ENCODE peak calls at places on chromosome 12, in eight cellular contexts. S is SK-N-SH, A is A549, T is neural progenitor cell, U is pancreas, M is aorta, B is NT2/D1, J is IMR-90. I is an unnamed sample.

GRCh38 chr12:6551496-6552139 is 4.2 kb downstream of the IFFO1 start:
- DNase-seq in S (no peak), A (no peak), T (no peak), U (no peak), M (no peak), B (no peak), J (peak; percentile 72), I (no peak)

GRCh38 chr12:102474438-102475064 is 5.8 kb downstream of the IGF1 start:
- DNase-seq in S (no peak), A (no peak), T (no peak), U (no peak), M (no peak), B (no peak), J (peak; percentile 62), I (no peak)

GRCh38 chr12:56326533-56326932 is 7.3 kb downstream of the PAN2 start:
- DNase-seq in S (no peak), A (no peak), T (no peak), U (no peak), M (no peak), B (no peak), J (no peak), I (no peak)

GRCh38 chr12:104662908-104663307 is 206.2 kb downstream of the CHST11 start:
- DNase-seq in S (no peak), A (no peak), T (no peak), U (no peak), M (no peak), B (no peak), J (no peak), I (no peak)

GRCh38 chr12:15584366-15585041 is 204.7 kb downstream of the EPS8 start:
- DNase-seq in S (peak; percentile 5), A (no peak), T (peak; percentile 50), U (no peak), M (no peak), B (peak; percentile 86), J (peak; percentile 83), I (peak; percentile 36)

GRCh38 chr12:51351913-51352532 is 5.5 kb upstream of the CELA1 start:
- DNase-seq in S (peak; percentile 38), A (peak; percentile 46), T (peak; percentile 91), U (peak; percentile 73), M (no peak), B (peak; percentile 84), J (peak; percentile 66), I (peak; percentile 68)

GRCh38 chr12:68290126-68290525 is 36.7 kb upstream of the IL22 start:
- DNase-seq in S (no peak), A (no peak), T (no peak), U (no peak), M (no peak), B (no peak), J (no peak), I (no peak)

GRCh38 chr12:98592825-98593322 is 612 bp upstream of the SLC25A3 start:
- DNase-seq in S (peak; percentile 46), A (no peak), T (no peak), U (no peak), M (no peak), B (no peak), J (no peak), I (no peak)

GRCh38 chr12:55717397-55718007 is 1.7 kb downstream of the BLOC1S1 start:
- DNase-seq in S (no peak), A (no peak), T (no peak), U (no peak), M (peak; percentile 45), B (no peak), J (peak; percentile 86), I (no peak)

GRCh38 chr12:90858261-90858660 is 96.7 kb downstream of the CCER1 start:
- DNase-seq in S (no peak), A (no peak), T (peak; percentile 54), U (no peak), M (no peak), B (no peak), J (peak; percentile 24), I (peak; percentile 62)

GRCh38 chr12:22672951-22673350 is 48.0 kb downstream of the ETNK1 start:
- DNase-seq in S (no peak), A (no peak), T (no peak), U (no peak), M (no peak), B (no peak), J (peak; percentile 79), I (no peak)

GRCh38 chr12:92487138-92487485 is 215.7 kb upstream of the PLEKHG7 start:
- DNase-seq in S (no peak), A (no peak), T (peak; percentile 23), U (no peak), M (no peak), B (no peak), J (no peak), I (no peak)

GRCh38 chr12:92485356-92486348 is 217.1 kb upstream of the PLEKHG7 start:
- DNase-seq in S (no peak), A (no peak), T (no peak), U (no peak), M (no peak), B (no peak), J (no peak), I (no peak)

GRCh38 chr12:92488735-92489134 is 214.1 kb upstream of the PLEKHG7 start:
- DNase-seq in S (no peak), A (no peak), T (no peak), U (no peak), M (no peak), B (no peak), J (no peak), I (no peak)

GRCh38 chr12:92482599-92482998 is 220.2 kb upstream of the PLEKHG7 start:
- DNase-seq in S (no peak), A (no peak), T (no peak), U (no peak), M (no peak), B (no peak), J (no peak), I (no peak)

GRCh38 chr12:92486443-92487137 is 216.2 kb upstream of the PLEKHG7 start:
- DNase-seq in S (no peak), A (no peak), T (no peak), U (no peak), M (no peak), B (no peak), J (peak; percentile 56), I (no peak)
- H3K4me1 ChIP-seq in S (no peaks in the 10 kb centered on the region), A (no peaks in the 10 kb centered on the region), T (peaks cover 21% of the 10 kb centered on the region), U (no peaks in the 10 kb centered on the region), M (no peaks in the 10 kb centered on the region), B (no peaks in the 10 kb centered on the region), J (no peaks in the 10 kb centered on the region), I (no peaks in the 10 kb centered on the region)

GRCh38 chr12:38586652-38587219 is 270.2 kb downstream of the ALG10B start:
- DNase-seq in S (no peak), A (no peak), T (no peak), U (no peak), M (no peak), B (no peak), J (no peak), I (no peak)

GRCh38 chr12:38588618-38589309 is 272.2 kb downstream of the ALG10B start:
- DNase-seq in S (no peak), A (no peak), T (no peak), U (no peak), M (no peak), B (no peak), J (no peak), I (no peak)

GRCh38 chr12:38587594-38587993 is 271.0 kb downstream of the ALG10B start:
- DNase-seq in S (no peak), A (no peak), T (no peak), U (no peak), M (no peak), B (no peak), J (no peak), I (no peak)

GRCh38 chr12:38585090-38585489 is 268.5 kb downstream of the ALG10B start:
- DNase-seq in S (no peak), A (no peak), T (no peak), U (no peak), M (no peak), B (no peak), J (no peak), I (no peak)

GRCh38 chr12:38589310-38589632 is 272.7 kb downstream of the ALG10B start:
- DNase-seq in S (no peak), A (no peak), T (no peak), U (no peak), M (no peak), B (no peak), J (no peak), I (no peak)
- H3K4me3 ChIP-seq in S (no peak overlapping the region), A (no peak overlapping the region), T (no peak overlapping the region), U (no peak overlapping the region), M (no peak overlapping the region), B (no peak overlapping the region), J (no peak overlapping the region), I (no peak overlapping the region)

DNA sequence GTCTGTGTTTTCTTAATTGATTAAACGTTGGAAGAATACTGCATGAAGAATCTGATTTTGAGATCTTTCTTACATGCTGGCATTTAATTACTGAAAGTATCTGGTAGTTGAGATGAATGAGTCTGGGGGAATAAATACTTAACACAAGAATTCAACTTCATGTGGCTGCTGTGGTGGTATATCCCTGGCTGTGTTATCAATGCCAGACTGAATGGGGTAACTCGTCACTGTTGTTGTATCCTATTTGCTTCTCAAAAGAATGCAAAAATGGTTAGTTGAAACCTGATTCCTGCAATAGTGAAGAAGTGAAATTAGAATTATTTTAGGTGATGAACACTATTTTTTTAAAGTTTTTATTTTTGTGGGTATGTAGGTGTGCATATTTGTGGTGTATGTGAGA is 72.5 kb downstream of the HMGA2 start:
- DNase-seq in S (no peak), A (no peak), T (no peak), U (no peak), M (no peak), B (no peak), J (no peak), I (no peak)
- H3K4me1 ChIP-seq in S (no peaks in the 10 kb centered on the region), A (peaks cover 59% of the 10 kb centered on the region), T (peaks cover 76% of the 10 kb centered on the region), U (peaks cover 6% of the 10 kb centered on the region), M (no peaks in the 10 kb centered on the region), B (peaks cover 4% of the 10 kb centered on the region), J (peaks cover 23% of the 10 kb centered on the region), I (peaks cover 62% of the 10 kb centered on the region)

DNA sequence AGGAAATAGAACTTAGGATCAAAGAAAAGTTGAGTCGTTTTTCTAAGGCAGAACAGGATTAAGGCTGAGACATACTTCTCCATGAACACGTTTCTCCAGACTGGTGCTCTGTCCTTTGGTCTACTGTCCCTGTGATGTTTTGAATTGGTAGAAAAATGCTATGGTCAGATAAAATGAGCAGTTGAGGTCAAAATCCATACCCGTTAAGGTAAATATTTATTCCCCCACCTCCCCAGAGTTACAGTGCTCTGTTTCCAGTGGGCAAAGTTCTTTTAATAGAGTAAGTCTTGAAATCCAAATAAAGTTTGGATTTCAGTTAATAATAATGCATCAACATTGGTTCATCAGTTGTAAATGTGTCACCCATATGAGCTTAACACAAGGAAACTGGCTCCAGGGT is 74.5 kb downstream of the PTHLH start:
- DNase-seq in S (no peak), A (no peak), T (no peak), U (no peak), M (no peak), B (no peak), J (no peak), I (no peak)
- H3K4me3 ChIP-seq in S (no peak overlapping the region), A (no peak overlapping the region), T (no peak overlapping the region), U (no peak overlapping the region), M (no peak overlapping the region), B (no peak overlapping the region), J (no peak overlapping the region), I (no peak overlapping the region)